ENCODE peak calls at places on chromosomes 2 and 18, in seven cellular contexts. One of them, this sample, is unnamed.

GRCh38 chr18:51044928-51045587 is 15.0 kb downstream of the SMAD4 start:
- DNase-seq in K562: peak
- DNase-seq in SK-N-SH: no peak
- DNase-seq in HepG2: no peak
- DNase-seq in HCT116: no peak
- DNase-seq in H1: no peak
- DNase-seq in GM12878: no peak
- DNase-seq in this sample: no peak

GRCh38 chr2:238094438-238095022 is 5.6 kb upstream of the ESPNL start:
- DNase-seq in K562: no peak
- DNase-seq in SK-N-SH: peak
- DNase-seq in HepG2: no peak
- DNase-seq in HCT116: no peak
- DNase-seq in H1: no peak
- DNase-seq in GM12878: no peak
- DNase-seq in this sample: no peak

GRCh38 chr2:23636412-23636811 is 251.4 kb downstream of the KLHL29 start:
- DNase-seq in K562: peak
- DNase-seq in SK-N-SH: peak
- DNase-seq in HepG2: peak
- DNase-seq in HCT116: no peak
- DNase-seq in H1: no peak
- DNase-seq in GM12878: no peak
- DNase-seq in this sample: peak

GRCh38 chr18:10670856-10671255 is 145.0 kb downstream of the NAPG start:
- DNase-seq in K562: no peak
- DNase-seq in SK-N-SH: no peak
- DNase-seq in HepG2: no peak
- DNase-seq in HCT116: no peak
- DNase-seq in H1: no peak
- DNase-seq in GM12878: no peak
- DNase-seq in this sample: no peak

GRCh38 chr2:73892631-73893329 is at the start of gene ACTG2:
- DNase-seq in K562: no peak
- DNase-seq in SK-N-SH: no peak
- DNase-seq in HepG2: no peak
- DNase-seq in HCT116: no peak
- DNase-seq in H1: no peak
- DNase-seq in GM12878: no peak
- DNase-seq in this sample: no peak

GRCh38 chr2:100054426-100054825 is 88.0 kb downstream of the AFF3 start:
- DNase-seq in K562: no peak
- DNase-seq in SK-N-SH: no peak
- DNase-seq in HepG2: no peak
- DNase-seq in HCT116: no peak
- DNase-seq in H1: no peak
- DNase-seq in GM12878: no peak
- DNase-seq in this sample: no peak

GRCh38 chr2:25567406-25567805 is 106.0 kb downstream of the DTNB start:
- DNase-seq in K562: peak
- DNase-seq in SK-N-SH: peak
- DNase-seq in HepG2: peak
- DNase-seq in HCT116: peak
- DNase-seq in H1: no peak
- DNase-seq in GM12878: peak
- DNase-seq in this sample: peak

GRCh38 chr2:165401285-165401852 is 68.1 kb upstream of the CSRNP3 start:
- DNase-seq in K562: peak
- DNase-seq in SK-N-SH: peak
- DNase-seq in HepG2: peak
- DNase-seq in HCT116: peak
- DNase-seq in H1: no peak
- DNase-seq in GM12878: peak
- DNase-seq in this sample: no peak

GRCh38 chr2:36358317-36358659 is 2.7 kb downstream of the CRIM1 start:
- DNase-seq in K562: no peak
- DNase-seq in SK-N-SH: no peak
- DNase-seq in HepG2: no peak
- DNase-seq in HCT116: no peak
- DNase-seq in H1: no peak
- DNase-seq in GM12878: no peak
- DNase-seq in this sample: no peak

GRCh38 chr2:160940699-160941098 is 219.5 kb upstream of the TANK start:
- DNase-seq in K562: no peak
- DNase-seq in SK-N-SH: no peak
- DNase-seq in HepG2: no peak
- DNase-seq in HCT116: no peak
- DNase-seq in H1: no peak
- DNase-seq in GM12878: peak
- DNase-seq in this sample: no peak

GRCh38 chr18:58263055-58263732 is 219.2 kb downstream of the NEDD4L start:
- DNase-seq in K562: peak
- DNase-seq in SK-N-SH: no peak
- DNase-seq in HepG2: no peak
- DNase-seq in HCT116: peak
- DNase-seq in H1: no peak
- DNase-seq in GM12878: no peak
- DNase-seq in this sample: peak

GRCh38 chr2:139940701-139941100 is 1160.5 kb upstream of the NXPH2 start:
- DNase-seq in K562: no peak
- DNase-seq in SK-N-SH: no peak
- DNase-seq in HepG2: no peak
- DNase-seq in HCT116: no peak
- DNase-seq in H1: no peak
- DNase-seq in GM12878: no peak
- DNase-seq in this sample: no peak

GRCh38 chr2:134252092-134252775 is 1.6 kb upstream of the MGAT5 start:
- DNase-seq in K562: no peak
- DNase-seq in SK-N-SH: no peak
- DNase-seq in HepG2: no peak
- DNase-seq in HCT116: no peak
- DNase-seq in H1: no peak
- DNase-seq in GM12878: no peak
- DNase-seq in this sample: no peak

GRCh38 chr18:79630266-79631095 is 49.1 kb upstream of the CTDP1 start:
- DNase-seq in K562: no peak
- DNase-seq in SK-N-SH: no peak
- DNase-seq in HepG2: no peak
- DNase-seq in HCT116: no peak
- DNase-seq in H1: no peak
- DNase-seq in GM12878: no peak
- DNase-seq in this sample: peak

GRCh38 chr18:7830468-7830867 is 263.4 kb downstream of the PTPRM start:
- DNase-seq in K562: peak
- DNase-seq in SK-N-SH: peak
- DNase-seq in HepG2: no peak
- DNase-seq in HCT116: peak
- DNase-seq in H1: no peak
- DNase-seq in GM12878: peak
- DNase-seq in this sample: peak

GRCh38 chr2:141417246-141417797 is 713.5 kb downstream of the LRP1B start:
- DNase-seq in K562: no peak
- DNase-seq in SK-N-SH: no peak
- DNase-seq in HepG2: no peak
- DNase-seq in HCT116: no peak
- DNase-seq in H1: no peak
- DNase-seq in GM12878: no peak
- DNase-seq in this sample: no peak

GRCh38 chr2:162074579-162074922 is 536 bp upstream of the DPP4 start:
- DNase-seq in K562: no peak
- DNase-seq in SK-N-SH: no peak
- DNase-seq in HepG2: no peak
- DNase-seq in HCT116: no peak
- DNase-seq in H1: no peak
- DNase-seq in GM12878: no peak
- DNase-seq in this sample: no peak

GRCh38 chr2:230899287-230899686 is 25.8 kb downstream of the GPR55 start:
- DNase-seq in K562: no peak
- DNase-seq in SK-N-SH: peak
- DNase-seq in HepG2: no peak
- DNase-seq in HCT116: no peak
- DNase-seq in H1: no peak
- DNase-seq in GM12878: no peak
- DNase-seq in this sample: no peak

GRCh38 chr2:106156305-106157288 is 37.5 kb downstream of the UXS1 start:
- DNase-seq in K562: no peak
- DNase-seq in SK-N-SH: no peak
- DNase-seq in HepG2: no peak
- DNase-seq in HCT116: no peak
- DNase-seq in H1: no peak
- DNase-seq in GM12878: no peak
- DNase-seq in this sample: no peak

GRCh38 chr2:44197806-44198205 is 29.1 kb downstream of the PPM1B start:
- DNase-seq in K562: no peak
- DNase-seq in SK-N-SH: no peak
- DNase-seq in HepG2: no peak
- DNase-seq in HCT116: no peak
- DNase-seq in H1: no peak
- DNase-seq in GM12878: no peak
- DNase-seq in this sample: no peak

GRCh38 chr2:137185378-137186078 is 420.2 kb downstream of the THSD7B start:
- DNase-seq in K562: no peak
- DNase-seq in SK-N-SH: no peak
- DNase-seq in HepG2: no peak
- DNase-seq in HCT116: no peak
- DNase-seq in H1: no peak
- DNase-seq in GM12878: no peak
- DNase-seq in this sample: no peak

GRCh38 chr2:137183206-137183605 is 417.9 kb downstream of the THSD7B start:
- DNase-seq in K562: no peak
- DNase-seq in SK-N-SH: peak
- DNase-seq in HepG2: no peak
- DNase-seq in HCT116: no peak
- DNase-seq in H1: no peak
- DNase-seq in GM12878: no peak
- DNase-seq in this sample: no peak

GRCh38 chr2:137190411-137191190 is 425.3 kb downstream of the THSD7B start:
- DNase-seq in K562: no peak
- DNase-seq in SK-N-SH: peak
- DNase-seq in HepG2: no peak
- DNase-seq in HCT116: no peak
- DNase-seq in H1: no peak
- DNase-seq in GM12878: no peak
- DNase-seq in this sample: no peak

GRCh38 chr2:137192366-137193315 is 427.3 kb downstream of the THSD7B start:
- DNase-seq in K562: no peak
- DNase-seq in SK-N-SH: no peak
- DNase-seq in HepG2: peak
- DNase-seq in HCT116: no peak
- DNase-seq in H1: no peak
- DNase-seq in GM12878: no peak
- DNase-seq in this sample: no peak

DNA sequence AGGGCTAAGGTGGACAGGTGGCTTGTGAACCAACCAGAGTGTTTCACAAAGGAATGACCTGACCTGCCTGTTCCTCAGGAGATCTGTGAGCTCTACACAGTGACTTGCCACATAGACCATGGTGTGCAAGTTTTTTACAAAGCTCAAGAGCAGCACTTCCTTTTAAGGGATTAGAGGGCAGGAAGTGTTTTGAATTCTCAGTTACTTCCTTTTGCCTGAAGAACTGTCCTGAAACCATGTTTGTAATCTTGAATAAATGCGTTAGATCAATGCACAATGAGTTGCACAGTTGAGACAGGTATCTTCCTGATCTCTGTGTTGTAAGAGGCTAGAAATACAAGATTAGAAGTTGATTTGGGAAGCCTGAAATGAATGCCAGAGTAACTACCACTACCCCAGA is 421.9 kb downstream of the THSD7B start:
- DNase-seq in K562: no peak
- DNase-seq in SK-N-SH: no peak
- DNase-seq in HepG2: no peak
- DNase-seq in HCT116: no peak
- DNase-seq in H1: no peak
- DNase-seq in GM12878: no peak
- DNase-seq in this sample: no peak
- TF ChIP-seq JUND in K562: no peak
- TF ChIP-seq JUND in SK-N-SH: no peak
- TF ChIP-seq JUND in HepG2: no peak
- TF ChIP-seq JUND in HCT116: no peak
- TF ChIP-seq JUND in H1: no peak
- TF ChIP-seq JUND in GM12878: no peak
- TF ChIP-seq JUND in this sample: no peak

GRCh38 chr18:67104700-67105284 is 411.7 kb downstream of the DSEL start:
- DNase-seq in K562: peak
- DNase-seq in SK-N-SH: peak
- DNase-seq in HepG2: peak
- DNase-seq in HCT116: no peak
- DNase-seq in H1: peak
- DNase-seq in GM12878: no peak
- DNase-seq in this sample: peak
- TF ChIP-seq JUND in K562: no peak
- TF ChIP-seq JUND in SK-N-SH: no peak
- TF ChIP-seq JUND in HepG2: no peak
- TF ChIP-seq JUND in HCT116: no peak
- TF ChIP-seq JUND in H1: peak
- TF ChIP-seq JUND in GM12878: no peak
- TF ChIP-seq JUND in this sample: no peak

GRCh38 chr2:28401-28975 is 17.8 kb downstream of the FAM110C start:
- DNase-seq in K562: no peak
- DNase-seq in SK-N-SH: no peak
- DNase-seq in HepG2: no peak
- DNase-seq in HCT116: no peak
- DNase-seq in H1: no peak
- DNase-seq in GM12878: no peak
- DNase-seq in this sample: no peak
- TF ChIP-seq JUND in K562: no peak
- TF ChIP-seq JUND in SK-N-SH: no peak
- TF ChIP-seq JUND in HepG2: no peak
- TF ChIP-seq JUND in HCT116: no peak
- TF ChIP-seq JUND in H1: no peak
- TF ChIP-seq JUND in GM12878: no peak
- TF ChIP-seq JUND in this sample: no peak

DNA sequence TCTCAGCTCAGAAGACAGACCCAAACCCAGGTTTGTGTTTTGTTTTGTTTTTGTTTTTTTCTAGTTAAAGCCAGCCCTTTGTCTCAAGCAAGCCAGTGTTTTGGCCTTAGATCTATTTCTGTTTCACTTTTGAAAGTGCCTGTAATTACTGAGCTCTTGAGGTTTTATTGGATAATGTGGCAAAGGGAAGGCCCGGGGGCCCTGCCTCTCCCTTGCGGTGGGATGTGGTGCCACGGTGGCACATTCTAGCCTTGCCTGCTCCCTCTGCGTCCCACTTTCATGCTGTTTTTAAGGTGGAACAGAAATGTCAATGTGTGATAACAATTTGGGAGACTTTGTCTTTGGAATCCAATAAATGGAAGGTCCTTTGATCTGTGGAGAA is 2.5 kb downstream of the HPCAL1 start:
- DNase-seq in K562: no peak
- DNase-seq in SK-N-SH: no peak
- DNase-seq in HepG2: no peak
- DNase-seq in HCT116: no peak
- DNase-seq in H1: no peak
- DNase-seq in GM12878: no peak
- DNase-seq in this sample: no peak
- TF ChIP-seq JUND in K562: no peak
- TF ChIP-seq JUND in SK-N-SH: no peak
- TF ChIP-seq JUND in HepG2: no peak
- TF ChIP-seq JUND in HCT116: no peak
- TF ChIP-seq JUND in H1: no peak
- TF ChIP-seq JUND in GM12878: no peak
- TF ChIP-seq JUND in this sample: no peak

This sample was measured in T47D.